ENCODE peak calls at places on chromosome 19, in four cellular contexts. One of them, this sample, is unnamed.

GRCh38 chr19:364496-365287 is 20.1 kb upstream of the MIER2 start:
- DNase-seq in cardiac fibroblast: no peak
- DNase-seq in anterior cingulate cortex: no peak
- DNase-seq in T-helper 17 cell: no peak
- DNase-seq in this sample: no peak

GRCh38 chr19:35437152-35437951 is 10.7 kb upstream of the FFAR2 start:
- DNase-seq in cardiac fibroblast: peak
- DNase-seq in anterior cingulate cortex: no peak
- DNase-seq in T-helper 17 cell: no peak
- DNase-seq in this sample: peak

GRCh38 chr19:1844536-1845515 is 3.5 kb downstream of the REXO1 start:
- DNase-seq in cardiac fibroblast: no peak
- DNase-seq in anterior cingulate cortex: no peak
- DNase-seq in T-helper 17 cell: no peak
- DNase-seq in this sample: no peak

GRCh38 chr19:14843169-14843568 is 5.6 kb downstream of the OR7A10 start:
- DNase-seq in cardiac fibroblast: no peak
- DNase-seq in anterior cingulate cortex: no peak
- DNase-seq in T-helper 17 cell: no peak
- DNase-seq in this sample: no peak

GRCh38 chr19:34145741-34146202 is 26.5 kb upstream of the LSM14A start:
- DNase-seq in cardiac fibroblast: peak
- DNase-seq in anterior cingulate cortex: no peak
- DNase-seq in T-helper 17 cell: peak
- DNase-seq in this sample: peak

GRCh38 chr19:47595937-47596336 is 13.0 kb upstream of the BICRA start:
- DNase-seq in cardiac fibroblast: no peak
- DNase-seq in anterior cingulate cortex: no peak
- DNase-seq in T-helper 17 cell: no peak
- DNase-seq in this sample: no peak

GRCh38 chr19:18894254-18895037 is 1.5 kb downstream of the CERS1 start:
- DNase-seq in cardiac fibroblast: peak
- DNase-seq in anterior cingulate cortex: peak
- DNase-seq in T-helper 17 cell: no peak
- DNase-seq in this sample: no peak

GRCh38 chr19:56476671-56477428 is at the start of gene ZNF667:
- DNase-seq in cardiac fibroblast: peak
- DNase-seq in anterior cingulate cortex: peak
- DNase-seq in T-helper 17 cell: no peak
- DNase-seq in this sample: no peak

GRCh38 chr19:13756210-13756609 is 8.1 kb upstream of the MRI1 start:
- DNase-seq in cardiac fibroblast: no peak
- DNase-seq in anterior cingulate cortex: no peak
- DNase-seq in T-helper 17 cell: no peak
- DNase-seq in this sample: no peak

GRCh38 chr19:19306191-19306590 is 14.1 kb downstream of the SUGP1 start:
- DNase-seq in cardiac fibroblast: no peak
- DNase-seq in anterior cingulate cortex: no peak
- DNase-seq in T-helper 17 cell: no peak
- DNase-seq in this sample: no peak